ENCODE peak calls at places on chromosomes 12 and 14, in seven cellular contexts. One of them, this sample, is unnamed.

GRCh38 chr12:110791589-110791988 is 48.9 kb upstream of the PPP1CC start:
- DNase-seq in left kidney: no peak
- DNase-seq in H4: no peak
- DNase-seq in stimulated activated CD4-positive, alpha-beta T cell treated with anti-CD3 and anti-CD28 coated beads, Interleukin-2, amount 100 ng/mL, for 48 hours: no peak
- DNase-seq in iPS-NIHi11: no peak
- DNase-seq in GM03348: no peak
- DNase-seq in activated gamma-delta T cell treated with anti-CD3 and anti-CD28 coated beads, Interleukin-2, amount 50 U/mL, for 16 hours: no peak
- DNase-seq in this sample: no peak

GRCh38 chr12:27257104-27257848 is 13.2 kb downstream of the STK38L start:
- DNase-seq in left kidney: no peak
- DNase-seq in stimulated activated CD4-positive, alpha-beta T cell treated with anti-CD3 and anti-CD28 coated beads, Interleukin-2, amount 100 ng/mL, for 48 hours: no peak
- DNase-seq in activated gamma-delta T cell treated with anti-CD3 and anti-CD28 coated beads, Interleukin-2, amount 50 U/mL, for 16 hours: no peak
- DNase-seq in iPS-NIHi11: no peak
- DNase-seq in GM03348: peak
- DNase-seq in H4: no peak
- DNase-seq in this sample: no peak

GRCh38 chr12:91819132-91819447 is 326.6 kb downstream of the BTG1 start:
- DNase-seq in GM03348: peak
- DNase-seq in activated gamma-delta T cell treated with anti-CD3 and anti-CD28 coated beads, Interleukin-2, amount 50 U/mL, for 16 hours: no peak
- DNase-seq in stimulated activated CD4-positive, alpha-beta T cell treated with anti-CD3 and anti-CD28 coated beads, Interleukin-2, amount 100 ng/mL, for 48 hours: no peak
- DNase-seq in iPS-NIHi11: no peak
- DNase-seq in left kidney: peak
- DNase-seq in H4: no peak
- DNase-seq in this sample: no peak

GRCh38 chr14:102952276-102952675 is 29.8 kb downstream of the AMN start:
- DNase-seq in left kidney: no peak
- DNase-seq in activated gamma-delta T cell treated with anti-CD3 and anti-CD28 coated beads, Interleukin-2, amount 50 U/mL, for 16 hours: no peak
- DNase-seq in GM03348: no peak
- DNase-seq in H4: no peak
- DNase-seq in iPS-NIHi11: no peak
- DNase-seq in stimulated activated CD4-positive, alpha-beta T cell treated with anti-CD3 and anti-CD28 coated beads, Interleukin-2, amount 100 ng/mL, for 48 hours: no peak
- DNase-seq in this sample: no peak

GRCh38 chr12:83796527-83796926 is 1109.8 kb downstream of the TMTC2 start:
- DNase-seq in left kidney: peak
- DNase-seq in GM03348: no peak
- DNase-seq in iPS-NIHi11: no peak
- DNase-seq in H4: no peak
- DNase-seq in stimulated activated CD4-positive, alpha-beta T cell treated with anti-CD3 and anti-CD28 coated beads, Interleukin-2, amount 100 ng/mL, for 48 hours: no peak
- DNase-seq in activated gamma-delta T cell treated with anti-CD3 and anti-CD28 coated beads, Interleukin-2, amount 50 U/mL, for 16 hours: no peak
- DNase-seq in this sample: no peak

GRCh38 chr12:50101663-50102062 is 2.1 kb upstream of the GPD1 start:
- DNase-seq in stimulated activated CD4-positive, alpha-beta T cell treated with anti-CD3 and anti-CD28 coated beads, Interleukin-2, amount 100 ng/mL, for 48 hours: no peak
- DNase-seq in iPS-NIHi11: peak
- DNase-seq in H4: peak
- DNase-seq in left kidney: peak
- DNase-seq in activated gamma-delta T cell treated with anti-CD3 and anti-CD28 coated beads, Interleukin-2, amount 50 U/mL, for 16 hours: no peak
- DNase-seq in GM03348: peak
- DNase-seq in this sample: no peak

GRCh38 chr12:16726879-16727278 is 120.9 kb upstream of the LMO3 start:
- DNase-seq in iPS-NIHi11: peak
- DNase-seq in activated gamma-delta T cell treated with anti-CD3 and anti-CD28 coated beads, Interleukin-2, amount 50 U/mL, for 16 hours: no peak
- DNase-seq in GM03348: no peak
- DNase-seq in H4: no peak
- DNase-seq in left kidney: no peak
- DNase-seq in stimulated activated CD4-positive, alpha-beta T cell treated with anti-CD3 and anti-CD28 coated beads, Interleukin-2, amount 100 ng/mL, for 48 hours: no peak
- DNase-seq in this sample: no peak

GRCh38 chr14:61503167-61503801 is 181.9 kb downstream of the PRKCH start:
- DNase-seq in left kidney: no peak
- DNase-seq in activated gamma-delta T cell treated with anti-CD3 and anti-CD28 coated beads, Interleukin-2, amount 50 U/mL, for 16 hours: peak
- DNase-seq in H4: no peak
- DNase-seq in stimulated activated CD4-positive, alpha-beta T cell treated with anti-CD3 and anti-CD28 coated beads, Interleukin-2, amount 100 ng/mL, for 48 hours: no peak
- DNase-seq in iPS-NIHi11: no peak
- DNase-seq in GM03348: no peak
- DNase-seq in this sample: no peak

GRCh38 chr14:104345316-104346111 is 207.1 kb downstream of the KIF26A start:
- DNase-seq in activated gamma-delta T cell treated with anti-CD3 and anti-CD28 coated beads, Interleukin-2, amount 50 U/mL, for 16 hours: no peak
- DNase-seq in stimulated activated CD4-positive, alpha-beta T cell treated with anti-CD3 and anti-CD28 coated beads, Interleukin-2, amount 100 ng/mL, for 48 hours: no peak
- DNase-seq in iPS-NIHi11: no peak
- DNase-seq in H4: no peak
- DNase-seq in GM03348: no peak
- DNase-seq in left kidney: no peak
- DNase-seq in this sample: no peak

GRCh38 chr12:95881331-95881955 is 22.7 kb downstream of the SNRPF start:
- DNase-seq in left kidney: no peak
- DNase-seq in iPS-NIHi11: no peak
- DNase-seq in activated gamma-delta T cell treated with anti-CD3 and anti-CD28 coated beads, Interleukin-2, amount 50 U/mL, for 16 hours: no peak
- DNase-seq in stimulated activated CD4-positive, alpha-beta T cell treated with anti-CD3 and anti-CD28 coated beads, Interleukin-2, amount 100 ng/mL, for 48 hours: no peak
- DNase-seq in H4: no peak
- DNase-seq in GM03348: peak
- DNase-seq in this sample: no peak

GRCh38 chr14:87805315-87805723 is 187.7 kb downstream of the GALC start:
- DNase-seq in H4: peak
- DNase-seq in left kidney: no peak
- DNase-seq in GM03348: peak
- DNase-seq in stimulated activated CD4-positive, alpha-beta T cell treated with anti-CD3 and anti-CD28 coated beads, Interleukin-2, amount 100 ng/mL, for 48 hours: peak
- DNase-seq in iPS-NIHi11: peak
- DNase-seq in activated gamma-delta T cell treated with anti-CD3 and anti-CD28 coated beads, Interleukin-2, amount 50 U/mL, for 16 hours: peak
- DNase-seq in this sample: peak

GRCh38 chr12:90622431-90622830 is 332.5 kb downstream of the CCER1 start:
- DNase-seq in left kidney: peak
- DNase-seq in H4: peak
- DNase-seq in iPS-NIHi11: no peak
- DNase-seq in GM03348: no peak
- DNase-seq in stimulated activated CD4-positive, alpha-beta T cell treated with anti-CD3 and anti-CD28 coated beads, Interleukin-2, amount 100 ng/mL, for 48 hours: no peak
- DNase-seq in activated gamma-delta T cell treated with anti-CD3 and anti-CD28 coated beads, Interleukin-2, amount 50 U/mL, for 16 hours: no peak
- DNase-seq in this sample: no peak

GRCh38 chr12:54282949-54283593 is 2.5 kb downstream of the HNRNPA1 start:
- DNase-seq in activated gamma-delta T cell treated with anti-CD3 and anti-CD28 coated beads, Interleukin-2, amount 50 U/mL, for 16 hours: no peak
- DNase-seq in GM03348: no peak
- DNase-seq in H4: no peak
- DNase-seq in stimulated activated CD4-positive, alpha-beta T cell treated with anti-CD3 and anti-CD28 coated beads, Interleukin-2, amount 100 ng/mL, for 48 hours: no peak
- DNase-seq in left kidney: no peak
- DNase-seq in iPS-NIHi11: no peak
- DNase-seq in this sample: no peak

This sample was measured in 8988T.